ENCODE peak calls at places on chromosomes 16 and 17, in six cellular contexts. B, G, C, F, X and M are unnamed samples.

GRCh38 chr17:74738051-74738996 is 1.3 kb downstream of the RAB37 start:
- DNase-seq in B (peak; percentile 46), G (no peak), C (no peak), X (no peak), F (no peak), M (peak; percentile 13)

GRCh38 chr16:84844049-84844350 is 24.2 kb downstream of the CRISPLD2 start:
- DNase-seq in X (no peak), B (no peak), C (no peak), G (no peak), F (peak; percentile 49), M (no peak)

GRCh38 chr17:77718669-77718961 is 239.9 kb upstream of the TNRC6C start:
- DNase-seq in B (no peak), C (no peak), X (peak; percentile 62), F (peak; percentile 6), G (no peak), M (no peak)

GRCh38 chr17:45410144-45411091 is 22.3 kb downstream of the ARHGAP27 start:
- DNase-seq in F (no peak), B (peak; percentile 43), X (no peak), G (no peak), C (no peak), M (no peak)

GRCh38 chr17:8048736-8049135 is 9.9 kb downstream of the ALOX15B start:
- DNase-seq in F (no peak), C (no peak), X (no peak), B (no peak), G (no peak), M (no peak)

GRCh38 chr17:4934173-4934979 is 2.3 kb downstream of the GP1BA start:
- DNase-seq in X (no peak), C (no peak), B (no peak), F (peak; percentile 48), G (no peak), M (no peak)

GRCh38 chr17:79627184-79627765 is 16.4 kb upstream of the RBFOX3 start:
- DNase-seq in C (no peak), F (no peak), G (no peak), B (no peak), X (peak; percentile 73), M (no peak)

GRCh38 chr17:19940722-19941464 is 36.7 kb downstream of the AKAP10 start:
- DNase-seq in B (no peak), C (no peak), F (no peak), X (no peak), G (no peak), M (no peak)

GRCh38 chr16:57478396-57479024 is 7.8 kb downstream of the DOK4 start:
- DNase-seq in C (no peak), G (no peak), B (no peak), X (no peak), F (no peak), M (no peak)